ENCODE peak calls at places on chromosomes 3 and 15, in ten cellular contexts. J is GM10248, Z is endothelial cell, W is AG04450, K is heart left ventricle, D is neural crest cell, U is tibial artery, F is AG10803, Q is thyroid gland, X is Peyer's patch. M is an unnamed sample.

GRCh38 chr15:87527416-87527815 is 729.1 kb downstream of the NTRK3 start:
- DNase-seq in D (no peak), Z (no peak), U (no peak), J (no peak), W (no peak), Q (no peak), X (no peak), K (no peak), F (peak), M (no peak)

GRCh38 chr15:69880616-69881309 is 217.0 kb downstream of the TLE3 start:
- DNase-seq in J (no peak), F (no peak), X (no peak), U (no peak), Z (no peak), D (no peak), K (no peak), W (no peak), Q (no peak), M (no peak)

GRCh38 chr3:177147790-177148189 is 49.5 kb downstream of the TBL1XR1 start:
- DNase-seq in F (no peak), Z (no peak), W (no peak), J (no peak), U (no peak), X (no peak), D (no peak), K (no peak), Q (no peak), M (no peak)

GRCh38 chr3:187919018-187919417 is 173.8 kb upstream of the BCL6 start:
- DNase-seq in D (no peak), K (no peak), U (no peak), Z (no peak), F (no peak), Q (no peak), J (peak), X (peak), W (no peak), M (no peak)

GRCh38 chr3:20047940-20048339 is 7.7 kb downstream of the KAT2B start:
- DNase-seq in Q (no peak), Z (no peak), J (no peak), F (peak), D (no peak), X (no peak), K (no peak), W (no peak), U (no peak), M (no peak)

GRCh38 chr3:193831495-193832455 is 238.8 kb downstream of the OPA1 start:
- DNase-seq in X (no peak), J (peak), Z (no peak), F (no peak), K (no peak), U (no peak), Q (peak), D (no peak), W (no peak), M (no peak)

GRCh38 chr3:16033889-16034687 is 140.4 kb upstream of the GALNT15 start:
- DNase-seq in K (no peak), U (no peak), Z (no peak), D (no peak), Q (no peak), W (no peak), X (no peak), J (no peak), F (peak), M (no peak)

GRCh38 chr3:107999215-107999775 is 91.5 kb downstream of the CD47 start:
- DNase-seq in Q (no peak), Z (no peak), W (no peak), X (no peak), U (no peak), K (no peak), F (peak), J (no peak), D (no peak), M (no peak)

GRCh38 chr3:185940951-185941350 is 3.1 kb upstream of the TRA2B start:
- DNase-seq in U (no peak), K (no peak), F (no peak), W (no peak), Q (no peak), D (no peak), J (no peak), X (no peak), Z (no peak), M (no peak)

GRCh38 chr3:156382458-156383346 is 172.2 kb downstream of the SSR3 start:
- DNase-seq in J (peak), Q (peak), W (no peak), U (no peak), X (peak), D (peak), K (no peak), F (no peak), Z (peak), M (no peak)

DNA sequence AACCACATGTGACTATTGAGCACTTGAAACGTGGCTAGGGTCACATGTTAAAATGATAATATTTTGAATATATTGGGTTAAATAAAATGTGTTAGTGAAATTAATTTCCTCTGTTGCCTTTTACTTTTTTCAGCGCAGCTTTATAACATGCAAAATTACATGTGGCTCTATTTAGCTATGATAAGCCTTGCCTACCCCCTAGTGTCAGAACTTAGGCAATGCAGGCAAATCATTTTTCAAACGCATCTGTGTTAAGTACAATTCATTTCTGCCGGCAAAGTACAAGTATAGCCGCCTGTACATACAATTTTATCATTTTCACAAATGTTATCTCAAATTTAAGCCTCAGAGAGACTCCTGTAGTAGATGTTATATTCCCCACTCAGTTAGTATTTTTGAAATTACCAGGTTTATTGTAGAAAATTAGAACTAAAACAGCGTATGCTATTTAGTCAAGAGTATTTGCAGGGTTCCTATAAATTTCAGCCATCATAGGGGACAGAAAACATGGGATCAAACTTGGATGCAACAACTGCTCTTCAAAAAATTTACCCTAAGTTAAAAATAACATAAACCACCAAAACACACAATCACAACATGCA is 56.1 kb downstream of the TAFA4 start:
- DNase-seq in D (peak), K (no peak), F (peak), Z (peak), W (peak), U (no peak), X (peak), J (peak), Q (peak), M (peak)
- TF ChIP-seq CTCF in D (peak), K (peak), F (peak), Z (peak), W (peak), U (peak), X (peak), J (peak), Q (peak), M (peak)

GRCh38 chr15:45521596-45522167 is 873 bp downstream of the SLC30A4 start:
- DNase-seq in X (peak), F (no peak), Z (no peak), Q (no peak), W (no peak), D (no peak), U (no peak), J (peak), K (no peak), M (no peak)

GRCh38 chr15:45522931-45523331 is 376 bp upstream of the SLC30A4 start:
- DNase-seq in K (no peak), J (no peak), X (no peak), W (no peak), Q (peak), Z (peak), U (no peak), F (peak), D (no peak), M (no peak)

GRCh38 chr15:45522179-45522930 is at the start of gene SLC30A4:
- DNase-seq in W (no peak), D (peak), K (peak), X (peak), J (peak), Z (peak), F (peak), Q (peak), U (peak), M (peak)
- TF ChIP-seq CTCF in W (peak), D (peak), K (peak), X (peak), J (peak), Z (no peak), F (peak), Q (peak), U (peak), M (peak)

GRCh38 chr3:100603449-100603848 is 6.0 kb upstream of the ADGRG7 start:
- DNase-seq in Q (no peak), Z (peak), X (no peak), D (no peak), W (no peak), K (no peak), J (peak), F (peak), U (no peak), M (peak)
- TF ChIP-seq CTCF in Q (peak), Z (no peak), X (no peak), D (peak), W (peak), K (peak), J (peak), F (peak), U (no peak), M (peak)

DNA sequence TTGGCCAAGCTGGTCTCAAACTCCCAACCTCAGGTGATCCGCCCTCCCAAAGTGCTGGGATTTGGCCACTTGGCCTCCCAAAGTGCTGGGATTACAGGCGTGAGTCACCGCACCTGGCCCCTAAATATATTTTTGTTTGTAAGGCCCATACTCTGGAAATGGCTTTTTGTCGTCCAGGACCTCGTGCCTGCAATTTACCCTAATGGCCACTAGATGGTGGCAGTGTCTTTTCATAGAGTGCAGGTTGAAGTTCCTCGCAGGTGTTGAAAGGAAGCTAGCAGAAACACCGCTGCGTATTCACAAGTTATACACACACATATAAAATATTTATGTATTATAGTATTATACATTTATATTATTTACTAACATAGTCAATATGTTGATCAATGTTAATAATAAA is 97.2 kb downstream of the LRTM1 start:
- DNase-seq in K (no peak), F (no peak), Q (no peak), X (peak), J (peak), W (no peak), U (no peak), D (peak), Z (no peak), M (no peak)
- TF ChIP-seq CTCF in K (peak), F (peak), Q (peak), X (peak), J (peak), W (peak), U (no peak), D (peak), Z (peak), M (peak)

DNA sequence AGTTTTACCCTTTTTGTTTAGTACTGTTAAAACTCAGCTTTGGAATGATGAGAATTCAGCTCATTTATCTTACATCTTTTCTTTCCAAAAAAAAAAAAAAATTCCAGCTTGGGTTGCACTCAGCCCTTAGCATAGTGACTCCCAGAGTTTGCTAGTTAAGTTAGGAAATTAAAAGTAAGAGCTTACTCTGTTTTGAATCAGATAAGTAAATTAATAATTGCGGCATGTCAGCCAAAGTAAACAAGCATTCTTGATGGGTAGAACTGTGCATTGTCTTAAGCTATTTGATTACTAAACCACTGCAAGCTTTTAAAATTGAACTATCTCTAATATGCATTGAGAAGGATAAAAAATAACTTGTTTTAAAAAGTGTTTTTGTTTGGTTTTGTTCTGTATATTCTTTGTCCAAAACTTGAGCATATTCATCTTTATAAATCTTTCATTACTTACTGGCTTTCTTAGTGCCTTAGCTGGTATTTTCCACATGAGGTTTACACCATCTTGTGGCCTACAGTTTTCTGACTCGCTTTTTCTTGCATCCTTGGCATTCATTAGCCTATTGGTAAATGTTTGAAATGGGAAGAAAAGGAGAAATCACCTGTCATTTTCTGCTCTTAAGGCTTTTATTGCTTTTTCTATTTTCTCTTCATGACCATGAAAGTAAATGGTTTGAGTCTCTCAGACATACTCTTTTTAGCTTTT is 107.6 kb downstream of the FILIP1L start:
- DNase-seq in F (peak), W (peak), J (no peak), K (no peak), Q (no peak), X (no peak), D (no peak), U (no peak), Z (no peak), M (peak)
- TF ChIP-seq CTCF in F (peak), W (peak), J (no peak), K (peak), Q (no peak), X (no peak), D (no peak), U (peak), Z (no peak), M (peak)